ENCODE peak calls at places on chromosomes 1 and 21, in six cellular contexts. V is tibial nerve, Y is T-helper 2 cell, K is neural progenitor cell, B is epithelial cell of prostate, L is GM23338. F is an unnamed sample.

GRCh38 chr1:104868794-104869193 is 1119.1 kb downstream of the AMY1C start:
- DNase-seq in V (no peak), Y (no peak), K (no peak), B (no peak), L (no peak), F (no peak)

GRCh38 chr1:200889571-200889970 is 5.1 kb upstream of the INAVA start:
- DNase-seq in V (no peak), Y (no peak), K (no peak), B (no peak), L (no peak), F (no peak)

GRCh38 chr1:42845866-42846256 is 552 bp upstream of the ZNF691 start:
- DNase-seq in V (no peak), Y (no peak), K (peak), B (no peak), L (peak), F (no peak)

GRCh38 chr1:185646202-185646683 is 87.9 kb upstream of the HMCN1 start:
- DNase-seq in V (peak), Y (no peak), K (peak), B (peak), L (peak), F (peak)

GRCh38 chr1:48697066-48697707 is 79.5 kb downstream of the BEND5 start:
- DNase-seq in V (peak), Y (peak), K (peak), B (no peak), L (peak), F (no peak)

GRCh38 chr1:192801451-192801850 is 7.4 kb upstream of the RGS2 start:
- DNase-seq in V (no peak), Y (no peak), K (no peak), B (no peak), L (no peak), F (no peak)

GRCh38 chr1:172699111-172699510 is 40.2 kb downstream of the FASLG start:
- DNase-seq in V (no peak), Y (peak), K (no peak), B (peak), L (no peak), F (peak)

GRCh38 chr1:194846488-194846887 is 1660.1 kb upstream of the B3GALT2 start:
- DNase-seq in V (no peak), Y (no peak), K (no peak), B (no peak), L (no peak), F (no peak)

GRCh38 chr1:198132060-198132781 is 24.6 kb upstream of the NEK7 start:
- DNase-seq in V (no peak), Y (no peak), K (no peak), B (no peak), L (no peak), F (no peak)

GRCh38 chr21:41170442-41170841 is 2.5 kb downstream of the BACE2 start:
- DNase-seq in V (peak), Y (no peak), K (peak), B (no peak), L (peak), F (no peak)

GRCh38 chr1:15620155-15620545 is 2.9 kb downstream of the DDI2 start:
- DNase-seq in V (no peak), Y (no peak), K (no peak), B (peak), L (no peak), F (peak)

GRCh38 chr1:216823731-216824130 is 100.5 kb upstream of the ESRRG start:
- DNase-seq in V (no peak), Y (no peak), K (no peak), B (no peak), L (no peak), F (no peak)

GRCh38 chr1:4083171-4084052 is 183.3 kb upstream of the C1orf174 start:
- DNase-seq in V (no peak), Y (no peak), K (no peak), B (no peak), L (no peak), F (no peak)

GRCh38 chr1:162562452-162562828 is 918 bp downstream of the UAP1 start:
- DNase-seq in V (no peak), Y (no peak), K (no peak), B (no peak), L (no peak), F (no peak)

GRCh38 chr1:156910309-156910782 is 10.1 kb upstream of the LRRC71 start:
- DNase-seq in V (no peak), Y (peak), K (peak), B (no peak), L (peak), F (no peak)

GRCh38 chr1:228152097-228152917 is 2.6 kb downstream of the GJC2 start:
- DNase-seq in V (no peak), Y (no peak), K (no peak), B (no peak), L (no peak), F (no peak)

GRCh38 chr1:201264072-201264471 is 19.2 kb upstream of the PKP1 start:
- DNase-seq in V (no peak), Y (no peak), K (no peak), B (no peak), L (no peak), F (no peak)

GRCh38 chr1:116379057-116379630 is 6.1 kb downstream of the ATP1A1 start:
- DNase-seq in V (no peak), Y (no peak), K (no peak), B (no peak), L (no peak), F (no peak)

GRCh38 chr1:79448426-79448825 is 441.9 kb upstream of the ADGRL4 start:
- DNase-seq in V (no peak), Y (no peak), K (no peak), B (no peak), L (no peak), F (no peak)

GRCh38 chr21:29264721-29265120 is 34.0 kb upstream of the BACH1 start:
- DNase-seq in V (no peak), Y (no peak), K (no peak), B (no peak), L (no peak), F (no peak)

GRCh38 chr1:154849645-154850131 is 20.4 kb downstream of the KCNN3 start:
- DNase-seq in V (no peak), Y (no peak), K (no peak), B (no peak), L (no peak), F (no peak)

GRCh38 chr1:51519048-51519856 is at the start of gene EPS15:
- DNase-seq in V (peak), Y (peak), K (peak), B (peak), L (peak), F (peak)

GRCh38 chr1:15148975-15149374 is 4.6 kb upstream of the TMEM51 start:
- DNase-seq in V (no peak), Y (no peak), K (no peak), B (no peak), L (no peak), F (no peak)

GRCh38 chr1:93471284-93471683 is 23.4 kb downstream of the FNBP1L start:
- DNase-seq in V (no peak), Y (no peak), K (no peak), B (no peak), L (peak), F (no peak)

GRCh38 chr1:27538793-27539192 is 48.8 kb upstream of the WASF2 start:
- DNase-seq in V (no peak), Y (no peak), K (no peak), B (no peak), L (no peak), F (peak)

GRCh38 chr1:6667139-6667538 is 34.5 kb downstream of the DNAJC11 start:
- DNase-seq in V (no peak), Y (no peak), K (no peak), B (no peak), L (no peak), F (no peak)

GRCh38 chr21:44024895-44025353 is 12.8 kb downstream of the TRAPPC10 start:
- DNase-seq in V (peak), Y (no peak), K (peak), B (no peak), L (peak), F (peak)

GRCh38 chr1:87329756-87330200 is 1.1 kb downstream of the LMO4 start:
- DNase-seq in V (no peak), Y (no peak), K (no peak), B (no peak), L (no peak), F (peak)

GRCh38 chr1:77473690-77474089 is 191.9 kb downstream of the AK5 start:
- DNase-seq in V (no peak), Y (no peak), K (no peak), B (peak), L (no peak), F (peak)

GRCh38 chr21:42409366-42409765 is 5.7 kb downstream of the UBASH3A start:
- DNase-seq in V (no peak), Y (no peak), K (no peak), B (no peak), L (no peak), F (no peak)

GRCh38 chr21:31795992-31796391 is 64.1 kb upstream of the SCAF4 start:
- DNase-seq in V (no peak), Y (no peak), K (no peak), B (no peak), L (no peak), F (no peak)

GRCh38 chr1:33660244-33660643 is 187.8 kb downstream of the ZSCAN20 start:
- DNase-seq in V (no peak), Y (no peak), K (no peak), B (no peak), L (no peak), F (no peak)

GRCh38 chr1:44031051-44031899 is at the start of gene SLC6A9:
- DNase-seq in V (peak), Y (peak), K (peak), B (no peak), L (peak), F (no peak)

GRCh38 chr1:179754031-179754624 is 11.0 kb downstream of the FAM163A start:
- DNase-seq in V (no peak), Y (no peak), K (no peak), B (peak), L (no peak), F (peak)

GRCh38 chr1:17624540-17625256 is 85.2 kb downstream of the ARHGEF10L start:
- DNase-seq in V (no peak), Y (no peak), K (no peak), B (peak), L (no peak), F (peak)

GRCh38 chr1:15681346-15682290 is 2.5 kb upstream of the PLEKHM2 start:
- DNase-seq in V (no peak), Y (no peak), K (no peak), B (peak), L (no peak), F (peak)

GRCh38 chr1:51433972-51434510 is 85.0 kb downstream of the EPS15 start:
- DNase-seq in V (no peak), Y (no peak), K (no peak), B (no peak), L (no peak), F (no peak)

GRCh38 chr1:197388801-197389200 is 120.7 kb downstream of the CRB1 start:
- DNase-seq in V (no peak), Y (no peak), K (no peak), B (no peak), L (no peak), F (no peak)

GRCh38 chr1:9422921-9423505 is 116.3 kb upstream of the SLC25A33 start:
- DNase-seq in V (no peak), Y (no peak), K (no peak), B (no peak), L (no peak), F (no peak)